ENCODE peak calls at places on chromosomes 12 and 14, in nine cellular contexts. One of them, this sample, is unnamed.
A peak's percentile ranks its signal among the peaks of the same experiment; 100 is the strongest.

GRCh38 chr14:39097159-39097558 is 5.9 kb downstream of the SEC23A start:
- DNase-seq in effector memory CD4-positive, alpha-beta T cell: no peak
- DNase-seq in COR-L47: no peak
- DNase-seq in NCI-H774: no peak
- DNase-seq in NCI-H1694: no peak
- DNase-seq in PC-3: no peak
- DNase-seq in GM19239: no peak
- DNase-seq in AG04450: no peak
- DNase-seq in H4: no peak
- DNase-seq in this sample: no peak

GRCh38 chr12:2052861-2053674 is at the start of gene CACNA1C:
- DNase-seq in effector memory CD4-positive, alpha-beta T cell: no peak
- DNase-seq in COR-L47: peak; percentile 36
- DNase-seq in NCI-H774: peak; percentile 62
- DNase-seq in NCI-H1694: peak; percentile 44
- DNase-seq in PC-3: no peak
- DNase-seq in GM19239: peak; percentile 51
- DNase-seq in AG04450: no peak
- DNase-seq in H4: peak; percentile 52
- DNase-seq in this sample: peak; percentile 92

GRCh38 chr12:8681129-8681902 is 16.5 kb upstream of the RIMKLB start:
- DNase-seq in effector memory CD4-positive, alpha-beta T cell: no peak
- DNase-seq in COR-L47: no peak
- DNase-seq in NCI-H774: no peak
- DNase-seq in NCI-H1694: no peak
- DNase-seq in PC-3: no peak
- DNase-seq in GM19239: no peak
- DNase-seq in AG04450: no peak
- DNase-seq in H4: peak; percentile 77
- DNase-seq in this sample: no peak

GRCh38 chr14:90698379-90698869 is 117.8 kb downstream of the TTC7B start:
- DNase-seq in effector memory CD4-positive, alpha-beta T cell: no peak
- DNase-seq in COR-L47: peak; percentile 79
- DNase-seq in NCI-H774: no peak
- DNase-seq in NCI-H1694: peak; percentile 95
- DNase-seq in PC-3: no peak
- DNase-seq in GM19239: no peak
- DNase-seq in AG04450: no peak
- DNase-seq in H4: peak; percentile 65
- DNase-seq in this sample: peak; percentile 85

GRCh38 chr14:94282991-94283723 is 9.9 kb downstream of the SERPINA10 start:
- DNase-seq in effector memory CD4-positive, alpha-beta T cell: no peak
- DNase-seq in COR-L47: no peak
- DNase-seq in NCI-H774: no peak
- DNase-seq in NCI-H1694: no peak
- DNase-seq in PC-3: no peak
- DNase-seq in GM19239: no peak
- DNase-seq in AG04450: no peak
- DNase-seq in H4: no peak
- DNase-seq in this sample: no peak

GRCh38 chr14:33402604-33403003 is 463.9 kb downstream of the NPAS3 start:
- DNase-seq in effector memory CD4-positive, alpha-beta T cell: no peak
- DNase-seq in COR-L47: no peak
- DNase-seq in NCI-H774: no peak
- DNase-seq in NCI-H1694: no peak
- DNase-seq in PC-3: no peak
- DNase-seq in GM19239: no peak
- DNase-seq in AG04450: no peak
- DNase-seq in H4: no peak
- DNase-seq in this sample: no peak

GRCh38 chr12:24719293-24719721 is 229.6 kb downstream of the BCAT1 start:
- DNase-seq in effector memory CD4-positive, alpha-beta T cell: no peak
- DNase-seq in COR-L47: no peak
- DNase-seq in NCI-H774: no peak
- DNase-seq in NCI-H1694: no peak
- DNase-seq in PC-3: no peak
- DNase-seq in GM19239: no peak
- DNase-seq in AG04450: no peak
- DNase-seq in H4: peak; percentile 13
- DNase-seq in this sample: no peak

GRCh38 chr12:51263341-51263740 is 6.9 kb downstream of the SMAGP start:
- DNase-seq in effector memory CD4-positive, alpha-beta T cell: no peak
- DNase-seq in COR-L47: no peak
- DNase-seq in NCI-H774: no peak
- DNase-seq in NCI-H1694: no peak
- DNase-seq in PC-3: no peak
- DNase-seq in GM19239: no peak
- DNase-seq in AG04450: no peak
- DNase-seq in H4: no peak
- DNase-seq in this sample: no peak

GRCh38 chr14:53368714-53369191 is 215.6 kb upstream of the DDHD1 start:
- DNase-seq in effector memory CD4-positive, alpha-beta T cell: no peak
- DNase-seq in COR-L47: no peak
- DNase-seq in NCI-H774: no peak
- DNase-seq in NCI-H1694: no peak
- DNase-seq in PC-3: peak; percentile 70
- DNase-seq in GM19239: no peak
- DNase-seq in AG04450: peak; percentile 63
- DNase-seq in H4: peak; percentile 17
- DNase-seq in this sample: no peak

GRCh38 chr14:39102265-39102968 is 618 bp downstream of the SEC23A start:
- DNase-seq in effector memory CD4-positive, alpha-beta T cell: no peak
- DNase-seq in COR-L47: no peak
- DNase-seq in NCI-H774: no peak
- DNase-seq in NCI-H1694: no peak
- DNase-seq in PC-3: peak; percentile 42
- DNase-seq in GM19239: no peak
- DNase-seq in AG04450: no peak
- DNase-seq in H4: peak; percentile 14
- DNase-seq in this sample: no peak

GRCh38 chr12:31853977-31854376 is 105.2 kb upstream of the RESF1 start:
- DNase-seq in effector memory CD4-positive, alpha-beta T cell: no peak
- DNase-seq in COR-L47: no peak
- DNase-seq in NCI-H774: no peak
- DNase-seq in NCI-H1694: no peak
- DNase-seq in PC-3: no peak
- DNase-seq in GM19239: no peak
- DNase-seq in AG04450: no peak
- DNase-seq in H4: no peak
- DNase-seq in this sample: no peak

GRCh38 chr12:114976959-114977358 is 293.0 kb upstream of the TBX3 start:
- DNase-seq in effector memory CD4-positive, alpha-beta T cell: no peak
- DNase-seq in COR-L47: no peak
- DNase-seq in NCI-H774: no peak
- DNase-seq in NCI-H1694: no peak
- DNase-seq in PC-3: peak; percentile 97
- DNase-seq in GM19239: no peak
- DNase-seq in AG04450: peak; percentile 54
- DNase-seq in H4: no peak
- DNase-seq in this sample: no peak

GRCh38 chr14:88030079-88030478 is 25.1 kb downstream of the GPR65 start:
- DNase-seq in effector memory CD4-positive, alpha-beta T cell: no peak
- DNase-seq in COR-L47: no peak
- DNase-seq in NCI-H774: no peak
- DNase-seq in NCI-H1694: no peak
- DNase-seq in PC-3: no peak
- DNase-seq in GM19239: no peak
- DNase-seq in AG04450: no peak
- DNase-seq in H4: no peak
- DNase-seq in this sample: no peak

GRCh38 chr14:95018845-95019244 is 138.5 kb downstream of the DICER1 start:
- DNase-seq in effector memory CD4-positive, alpha-beta T cell: no peak
- DNase-seq in COR-L47: no peak
- DNase-seq in NCI-H774: no peak
- DNase-seq in NCI-H1694: peak; percentile 43
- DNase-seq in PC-3: no peak
- DNase-seq in GM19239: no peak
- DNase-seq in AG04450: no peak
- DNase-seq in H4: peak; percentile 47
- DNase-seq in this sample: no peak